ENCODE peak calls at places on chromosomes 6 and 20, in six cellular contexts. O is AG09309; Y is SK-N-SH; U is WERI-Rb-1; G is naive thymus-derived CD4-positive, alpha-beta T cell; D is GM23248. M is an unnamed sample.

GRCh38 chr6:132491303-132491702 is 21.6 kb downstream of the STX7 start:
- DNase-seq in Y (no peak), G (no peak), U (no peak), O (no peak), D (peak; percentile 90), M (no peak)

GRCh38 chr6:52922161-52922560 is 12.7 kb upstream of the GSTA3 start:
- DNase-seq in G (no peak), U (no peak), D (no peak), O (no peak), Y (no peak), M (no peak)

GRCh38 chr6:110083875-110084585 is 95.4 kb downstream of the WASF1 start:
- DNase-seq in G (no peak), Y (no peak), O (no peak), U (no peak), D (no peak), M (no peak)

GRCh38 chr6:35014341-35014740 is 125.3 kb downstream of the ANKS1A start:
- DNase-seq in G (no peak), D (peak; percentile 10), O (no peak), U (no peak), Y (no peak), M (no peak)

GRCh38 chr20:48294196-48294595 is 508.9 kb upstream of the SULF2 start:
- DNase-seq in G (no peak), O (no peak), Y (no peak), D (peak; percentile 63), U (no peak), M (no peak)

GRCh38 chr20:39019805-39020325 is 57.7 kb downstream of the DHX35 start:
- DNase-seq in Y (no peak), D (no peak), O (no peak), G (no peak), U (no peak), M (no peak)

GRCh38 chr6:45872827-45873226 is 142.8 kb downstream of the CLIC5 start:
- DNase-seq in G (no peak), O (no peak), U (no peak), D (no peak), Y (no peak), M (no peak)

GRCh38 chr20:58634121-58634817 is 16.8 kb upstream of the STX16 start:
- DNase-seq in O (no peak), G (peak; percentile 41), U (no peak), Y (no peak), D (no peak), M (peak; percentile 79)

GRCh38 chr6:74277749-74278148 is 581.7 kb downstream of the CD109 start:
- DNase-seq in Y (peak; percentile 2), G (no peak), U (no peak), O (no peak), D (peak; percentile 25), M (peak; percentile 14)

GRCh38 chr6:104460759-104461530 is 398.8 kb downstream of the HACE1 start:
- DNase-seq in Y (no peak), D (no peak), O (no peak), G (no peak), U (no peak), M (no peak)

GRCh38 chr6:104459543-104459942 is 400.2 kb downstream of the HACE1 start:
- DNase-seq in G (no peak), U (no peak), Y (no peak), O (no peak), D (no peak), M (no peak)

GRCh38 chr6:104462811-104463599 is 396.7 kb downstream of the HACE1 start:
- DNase-seq in D (no peak), U (no peak), G (no peak), Y (peak; percentile 15), O (no peak), M (no peak)
- H3K4me3 ChIP-seq in D (no peak overlapping the region), U (no peak overlapping the region), G (no peak overlapping the region), Y (no peak overlapping the region), O (no peak overlapping the region), M (no peak overlapping the region)

DNA sequence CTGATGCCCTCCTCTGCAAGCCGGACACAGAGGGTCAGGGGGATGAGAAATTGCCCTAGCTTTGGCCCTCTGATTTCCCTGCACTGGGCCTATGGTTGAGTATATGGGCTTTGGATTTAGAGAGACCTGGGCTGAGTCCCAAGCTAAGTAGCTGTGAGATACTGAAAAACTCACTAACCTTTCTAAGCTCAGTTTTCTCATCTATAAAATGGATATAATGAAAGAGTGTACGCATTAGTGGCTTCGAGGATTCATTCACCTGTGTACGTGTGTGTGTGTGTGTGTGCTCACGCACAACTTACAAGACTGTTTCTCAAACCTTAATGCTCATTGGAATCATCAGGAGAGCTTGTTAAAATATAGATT is 12.7 kb upstream of the RBPJL start:
- DNase-seq in G (no peak), O (no peak), Y (no peak), D (no peak), U (no peak), M (no peak)
- H3K4me3 ChIP-seq in G (no peak overlapping the region), O (peak overlapping the region; percentile 49), Y (peak overlapping the region; percentile 72), D (peak overlapping the region; percentile 74), U (peak overlapping the region; percentile 63), M (peak overlapping the region; percentile 59)

GRCh38 chr20:3753501-3754257 is 13.9 kb downstream of the ADISSP start:
- DNase-seq in U (no peak), Y (no peak), O (no peak), D (peak; percentile 39), G (no peak), M (no peak)

GRCh38 chr20:3755814-3756480 is 11.6 kb downstream of the ADISSP start:
- DNase-seq in O (no peak), U (no peak), D (no peak), G (no peak), Y (no peak), M (no peak)

GRCh38 chr20:3753098-3753497 is 14.5 kb downstream of the ADISSP start:
- DNase-seq in Y (peak; percentile 82), U (peak; percentile 60), G (peak; percentile 64), O (peak; percentile 52), D (peak; percentile 79), M (no peak)

GRCh38 chr20:3754258-3754595 is 13.3 kb downstream of the ADISSP start:
- DNase-seq in O (no peak), G (no peak), D (no peak), U (no peak), Y (no peak), M (no peak)

DNA sequence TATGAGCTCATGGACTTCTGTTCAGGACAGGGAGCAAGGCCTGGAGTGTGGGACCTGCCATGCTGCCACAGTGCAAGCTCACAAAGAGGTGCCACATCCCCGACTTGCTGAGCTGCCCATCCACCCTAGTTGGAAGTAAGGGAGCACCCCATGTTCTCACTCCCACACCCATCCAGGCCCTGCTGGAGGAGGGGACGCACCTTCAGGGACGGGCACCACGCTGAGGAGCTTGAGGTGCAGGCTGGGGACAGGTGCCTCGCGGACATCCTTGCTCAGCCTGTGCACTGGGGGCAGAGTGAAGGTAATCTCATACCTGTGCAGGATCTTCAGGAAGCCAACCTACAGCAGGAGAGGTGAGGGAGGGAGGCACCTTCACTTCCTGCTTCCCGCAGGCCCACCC is 12.3 kb downstream of the ADISSP start:
- DNase-seq in D (no peak), Y (no peak), G (no peak), O (no peak), U (no peak), M (no peak)
- H3K4me3 ChIP-seq in D (no peak overlapping the region), Y (no peak overlapping the region), G (no peak overlapping the region), O (no peak overlapping the region), U (no peak overlapping the region), M (no peak overlapping the region)

DNA sequence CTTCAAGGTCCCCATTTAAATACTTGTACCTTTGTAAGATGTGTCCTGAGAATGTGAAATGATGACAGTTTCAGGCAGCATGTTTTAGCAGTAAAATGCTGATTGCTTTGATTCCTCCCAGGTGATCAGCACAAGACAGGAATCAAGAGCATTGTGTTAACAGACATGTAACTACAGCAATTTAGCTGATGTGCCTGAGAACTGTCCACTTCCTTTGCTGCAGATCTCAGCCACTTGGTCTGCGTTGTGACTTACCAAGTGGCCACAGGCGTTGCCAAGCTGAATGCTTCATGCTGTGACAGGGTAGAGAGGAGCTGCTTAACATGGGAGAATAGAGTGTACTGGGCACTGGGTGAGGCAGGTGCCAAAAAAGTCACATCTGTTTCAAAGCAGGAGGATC is 767.0 kb upstream of the POU3F2 start:
- DNase-seq in U (no peak), Y (no peak), D (no peak), O (no peak), G (no peak), M (no peak)
- H3K4me3 ChIP-seq in U (no peak overlapping the region), Y (no peak overlapping the region), D (no peak overlapping the region), O (no peak overlapping the region), G (no peak overlapping the region), M (no peak overlapping the region)

GRCh38 chr20:41030536-41031242 is 2.1 kb downstream of the TOP1 start:
- DNase-seq in U (no peak), G (no peak), O (no peak), Y (no peak), D (peak; percentile 62), M (peak; percentile 39)
- H3K4me3 ChIP-seq in U (no peak overlapping the region), G (peak overlapping the region; percentile 58), O (peak overlapping the region; percentile 53), Y (peak overlapping the region; percentile 68), D (peak overlapping the region; percentile 91), M (peak overlapping the region; percentile 81)

M was measured in skeletal muscle cell.